ENCODE peak calls at places on chromosome 2, in six cellular contexts. J is central memory CD4-positive, alpha-beta T cell; X is stimulated activated CD8-positive, alpha-beta memory T cell treated with anti-CD3 and anti-CD28 coated beads, Interleukin-7, amount 100 ng/mL, for 24 hours; K is NCI-H510A; Q is G401; W is foreskin fibroblast. B is an unnamed sample.

GRCh38 chr2:230416061-230416721 is at the start of gene SP100:
- DNase-seq in X (peak), Q (no peak), J (peak), W (peak), K (peak), B (peak)

GRCh38 chr2:46076251-46076650 is 221.0 kb upstream of the EPAS1 start:
- DNase-seq in Q (no peak), K (no peak), X (no peak), W (peak), J (no peak), B (no peak)

GRCh38 chr2:134224005-134224404 is 29.9 kb upstream of the MGAT5 start:
- DNase-seq in K (no peak), Q (no peak), X (no peak), W (no peak), J (no peak), B (no peak)

GRCh38 chr2:193966590-193966989 is 1690.4 kb upstream of the SLC39A10 start:
- DNase-seq in Q (no peak), W (peak), K (no peak), X (no peak), J (no peak), B (no peak)

GRCh38 chr2:19337202-19337601 is 21.2 kb downstream of the OSR1 start:
- DNase-seq in K (no peak), X (no peak), W (no peak), J (no peak), Q (no peak), B (no peak)

GRCh38 chr2:233815861-233816260 is 37.7 kb downstream of the MROH2A start:
- DNase-seq in X (no peak), W (no peak), J (no peak), K (no peak), Q (no peak), B (no peak)

GRCh38 chr2:10387033-10387432 is 61.1 kb downstream of the ODC1 start:
- DNase-seq in Q (no peak), K (peak), X (no peak), J (no peak), W (no peak), B (no peak)

GRCh38 chr2:176174850-176175728 is 13.4 kb upstream of the HOXD1 start:
- DNase-seq in X (no peak), Q (no peak), W (no peak), J (no peak), K (peak), B (no peak)

GRCh38 chr2:66305714-66306113 is 129.2 kb upstream of the MEIS1 start:
- DNase-seq in J (no peak), Q (no peak), X (no peak), K (peak), W (no peak), B (no peak)

GRCh38 chr2:200665626-200666453 is 80.0 kb downstream of the AOX1 start:
- DNase-seq in X (no peak), W (no peak), J (no peak), K (no peak), Q (no peak), B (no peak)

GRCh38 chr2:23536326-23536725 is 151.3 kb downstream of the KLHL29 start:
- DNase-seq in J (no peak), X (no peak), K (no peak), Q (no peak), W (no peak), B (no peak)

GRCh38 chr2:73068147-73068546 is 3.4 kb downstream of the SFXN5 start:
- DNase-seq in K (no peak), W (no peak), X (no peak), J (no peak), Q (no peak), B (no peak)

GRCh38 chr2:43944915-43945314 is 50.9 kb downstream of the LRPPRC start:
- DNase-seq in W (no peak), Q (no peak), K (no peak), X (no peak), J (no peak), B (no peak)

GRCh38 chr2:127624321-127625145 is 21.4 kb upstream of the GPR17 start:
- DNase-seq in X (no peak), W (no peak), Q (no peak), K (no peak), J (no peak), B (no peak)

GRCh38 chr2:10282621-10283105 is 20.0 kb upstream of the HPCAL1 start:
- DNase-seq in J (no peak), X (no peak), W (no peak), K (no peak), Q (no peak), B (no peak)

GRCh38 chr2:56474412-56475158 is 290.8 kb downstream of the CCDC85A start:
- DNase-seq in Q (peak), J (no peak), K (no peak), X (no peak), W (no peak), B (no peak)